ENCODE peak calls at places on chromosomes 11 and 22, in four cellular contexts. G is NCI-H1105 treated with DMSO at 0.1 percent for 48 hours, L is SHP77, E is NCI-H146. Q is an unnamed sample.

GRCh38 chr22:36366291-36366708 is 21.5 kb downstream of the MYH9 start:
- DNase-seq in L (no peak), G (no peak), E (no peak), Q (no peak)

GRCh38 chr22:43850529-43850928 is 11.8 kb downstream of the SULT4A1 start:
- DNase-seq in L (no peak), E (no peak), G (no peak), Q (no peak)

GRCh38 chr22:45318168-45318557 is 8.4 kb downstream of the FAM118A start:
- DNase-seq in L (peak), G (peak), E (peak), Q (peak)

GRCh38 chr22:48961705-48962104 is 866.0 kb downstream of the BRD1 start:
- DNase-seq in E (no peak), L (no peak), G (no peak), Q (no peak)

GRCh38 chr22:42366815-42367581 is 65.2 kb downstream of the NFAM1 start:
- DNase-seq in G (no peak), E (no peak), L (no peak), Q (no peak)

GRCh38 chr11:112352907-112353306 is 92.2 kb upstream of the PLET1 start:
- DNase-seq in G (no peak), E (no peak), L (no peak), Q (no peak)

GRCh38 chr11:122637538-122637937 is 18.0 kb upstream of the UBASH3B start:
- DNase-seq in E (no peak), L (no peak), G (no peak), Q (no peak)

GRCh38 chr11:111632798-111633197 is 30.5 kb downstream of the SIK2 start:
- DNase-seq in L (no peak), G (peak), E (no peak), Q (no peak)

GRCh38 chr22:38180841-38181452 is 683 bp downstream of the PLA2G6 start:
- DNase-seq in E (no peak), G (no peak), L (peak), Q (peak)

GRCh38 chr11:33635161-33635560 is 65.5 kb downstream of the C11orf91 start:
- DNase-seq in E (no peak), L (no peak), G (no peak), Q (no peak)

GRCh38 chr11:19276859-19277808 is 36.4 kb upstream of the E2F8 start:
- DNase-seq in E (no peak), G (no peak), L (no peak), Q (no peak)

GRCh38 chr22:20102203-20102780 is 13.6 kb upstream of the RANBP1 start:
- DNase-seq in E (no peak), G (no peak), L (no peak), Q (no peak)

GRCh38 chr22:40107244-40107643 is 70.5 kb upstream of the TNRC6B start:
- DNase-seq in L (no peak), G (no peak), E (no peak), Q (no peak)

GRCh38 chr11:45768486-45768885 is 36.5 kb upstream of the SLC35C1 start:
- DNase-seq in G (no peak), E (no peak), L (no peak), Q (no peak)

GRCh38 chr11:58626915-58627483 is 4.5 kb downstream of the CNTF start:
- DNase-seq in E (no peak), G (no peak), L (no peak), Q (no peak)

GRCh38 chr11:76626921-76627391 is 43.6 kb downstream of the LRRC32 start:
- DNase-seq in E (no peak), L (no peak), G (no peak), Q (no peak)

Q was measured in NCI-H1417.